ENCODE peak calls at places on chromosomes 3 and 15, in four cellular contexts. R is IMR-90, U is neuronal stem cell, D is H9. J is an unnamed sample.

GRCh38 chr3:115804722-115805121 is 181.4 kb downstream of the GAP43 start:
- DNase-seq in U (no peak), D (no peak), R (peak), J (no peak)

GRCh38 chr15:73794501-73795133 is 41.5 kb upstream of the INSYN1 start:
- DNase-seq in U (no peak), D (no peak), R (peak), J (no peak)

GRCh38 chr3:122572940-122573412 is 4.5 kb upstream of the PARP15 start:
- DNase-seq in U (no peak), R (peak), D (peak), J (peak)

GRCh38 chr3:4709336-4709735 is 216.2 kb downstream of the ITPR1 start:
- DNase-seq in U (no peak), R (peak), D (no peak), J (no peak)

GRCh38 chr3:142353571-142353970 is 94.3 kb downstream of the XRN1 start:
- DNase-seq in R (peak), U (no peak), D (no peak), J (no peak)

GRCh38 chr3:197749601-197750395 is at the start of gene FYTTD1:
- DNase-seq in D (peak), R (peak), U (peak), J (peak)

GRCh38 chr15:60972866-60973265 is 256.2 kb downstream of the RORA start:
- DNase-seq in R (peak), D (no peak), U (no peak), J (no peak)

GRCh38 chr15:89138999-89139612 is 50.9 kb downstream of the ABHD2 start:
- DNase-seq in U (no peak), R (peak), D (no peak), J (no peak)

GRCh38 chr3:73546961-73547360 is 77.8 kb downstream of the PDZRN3 start:
- DNase-seq in D (no peak), R (peak), U (no peak), J (no peak)

GRCh38 chr3:183714622-183715021 is 17.0 kb downstream of the YEATS2 start:
- DNase-seq in R (no peak), U (no peak), D (no peak), J (no peak)

GRCh38 chr3:97278506-97278905 is 464.1 kb downstream of the EPHA6 start:
- DNase-seq in U (no peak), R (no peak), D (no peak), J (peak)

GRCh38 chr15:33067456-33067855 is 127.1 kb downstream of the FMN1 start:
- DNase-seq in R (peak), U (no peak), D (no peak), J (peak)

DNA sequence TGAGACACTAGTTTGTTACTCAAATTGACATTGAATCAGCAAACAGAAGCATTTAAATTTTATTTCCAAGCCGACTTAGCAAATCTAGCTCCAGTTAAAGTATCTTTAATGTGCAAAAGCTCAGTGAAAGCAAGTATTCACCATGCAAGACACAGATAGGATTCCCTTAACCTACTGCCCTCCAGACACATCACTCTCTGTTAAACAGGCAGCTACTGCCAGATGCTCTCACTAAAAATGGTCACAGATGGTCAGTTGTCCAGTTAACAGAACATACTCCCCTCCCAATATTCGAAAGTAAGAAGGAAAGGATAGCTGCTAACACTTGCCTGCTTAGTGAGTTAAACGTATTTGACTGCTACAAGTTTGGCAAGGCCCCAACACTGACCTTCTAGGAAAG is 73.7 kb downstream of the PRTG start:
- DNase-seq in D (no peak), U (no peak), R (no peak), J (no peak)
- H3K23ac ChIP-seq in D (no peak), U (no peak), R (no peak), J (no peak)

GRCh38 chr3:159082514-159082913 is 280.7 kb downstream of the MFSD1 start:
- DNase-seq in U (no peak), D (no peak), R (peak), J (no peak)

GRCh38 chr3:159077860-159078259 is 276.0 kb downstream of the MFSD1 start:
- DNase-seq in R (peak), U (no peak), D (no peak), J (peak)

GRCh38 chr3:159075302-159075701 is 273.4 kb downstream of the MFSD1 start:
- DNase-seq in R (no peak), U (no peak), D (no peak), J (peak)

GRCh38 chr3:159080236-159080635 is 278.4 kb downstream of the MFSD1 start:
- DNase-seq in D (no peak), U (no peak), R (no peak), J (no peak)

GRCh38 chr3:159080821-159081220 is 279.0 kb downstream of the MFSD1 start:
- DNase-seq in D (no peak), U (no peak), R (no peak), J (no peak)
- H3K23ac ChIP-seq in D (no peak), U (no peak), R (no peak), J (no peak)

DNA sequence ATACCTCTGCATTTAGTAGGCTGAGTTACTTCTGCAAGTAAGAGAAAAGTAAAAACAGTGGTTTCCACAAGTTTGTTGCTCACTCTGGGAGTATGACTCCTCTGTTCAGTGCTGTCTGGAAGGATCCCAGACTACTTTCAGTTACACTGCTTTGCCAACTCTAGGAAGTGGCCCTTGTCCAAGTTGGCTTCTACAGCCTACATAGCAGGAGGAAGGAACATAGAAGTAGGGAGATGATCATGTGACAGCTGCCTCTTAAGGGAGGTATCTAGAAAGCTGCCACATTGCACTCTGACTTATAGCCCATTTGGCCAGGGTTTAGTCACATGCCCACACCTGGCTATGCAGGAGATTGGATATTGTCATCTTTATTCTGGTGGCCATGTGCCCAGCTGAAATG is 298.1 kb downstream of the NSUN3 start:
- DNase-seq in D (no peak), R (no peak), U (no peak), J (no peak)
- H3K23ac ChIP-seq in D (no peak), R (no peak), U (no peak), J (no peak)

GRCh38 chr3:136277115-136277514 is 27.0 kb downstream of the PCCB start:
- DNase-seq in D (no peak), R (no peak), U (no peak), J (no peak)
- H3K23ac ChIP-seq in D (no peak), R (no peak), U (no peak), J (no peak)

GRCh38 chr15:67469680-67470079 is 51.3 kb upstream of the C15orf61 start:
- DNase-seq in U (no peak), D (no peak), R (no peak), J (no peak)
- H3K23ac ChIP-seq in U (no peak), D (no peak), R (no peak), J (no peak)